ENCODE peak calls at places on chromosomes 11 and 22, in six cellular contexts. One of them, this sample, is unnamed. For H3K4me1 and H3K36me3, the result is how much of the 10 kb centered on the place peaks cover.

GRCh38 chr11:68146010-68146540 is 24.9 kb upstream of the CHKA start:
- DNase-seq in NT2/D1: no peak
- DNase-seq in H1: no peak
- DNase-seq in neuronal stem cell: no peak
- DNase-seq in neural progenitor cell: no peak
- DNase-seq in IMR-90: no peak
- DNase-seq in this sample: peak

GRCh38 chr11:118691926-118692830 is 12.7 kb upstream of the TREH start:
- DNase-seq in IMR-90: peak
- DNase-seq in neural progenitor cell: no peak
- DNase-seq in H1: no peak
- DNase-seq in neuronal stem cell: no peak
- DNase-seq in NT2/D1: no peak
- DNase-seq in this sample: no peak

GRCh38 chr11:84117394-84117793 is 831.2 kb upstream of the CCDC90B start:
- DNase-seq in IMR-90: peak
- DNase-seq in H1: no peak
- DNase-seq in neuronal stem cell: no peak
- DNase-seq in neural progenitor cell: no peak
- DNase-seq in NT2/D1: no peak
- DNase-seq in this sample: no peak

GRCh38 chr11:59556115-59556882 is 45.0 kb downstream of the OR4D9 start:
- DNase-seq in neural progenitor cell: peak
- DNase-seq in NT2/D1: no peak
- DNase-seq in neuronal stem cell: peak
- DNase-seq in IMR-90: peak
- DNase-seq in H1: peak
- DNase-seq in this sample: no peak

GRCh38 chr11:14112721-14113120 is 150.2 kb downstream of the SPON1 start:
- DNase-seq in IMR-90: no peak
- DNase-seq in H1: no peak
- DNase-seq in neural progenitor cell: no peak
- DNase-seq in NT2/D1: no peak
- DNase-seq in neuronal stem cell: no peak
- DNase-seq in this sample: no peak

GRCh38 chr11:126585388-126586302 is 230.2 kb downstream of the ST3GAL4 start:
- DNase-seq in neuronal stem cell: no peak
- DNase-seq in IMR-90: peak
- DNase-seq in NT2/D1: peak
- DNase-seq in neural progenitor cell: peak
- DNase-seq in H1: no peak
- DNase-seq in this sample: no peak

GRCh38 chr11:60831501-60832079 is 10.3 kb upstream of the CCDC86 start:
- DNase-seq in neuronal stem cell: no peak
- DNase-seq in H1: no peak
- DNase-seq in neural progenitor cell: no peak
- DNase-seq in NT2/D1: no peak
- DNase-seq in IMR-90: peak
- DNase-seq in this sample: no peak

GRCh38 chr22:23709107-23709506 is 18.3 kb downstream of the RGL4 start:
- DNase-seq in H1: no peak
- DNase-seq in neuronal stem cell: no peak
- DNase-seq in NT2/D1: no peak
- DNase-seq in IMR-90: peak
- DNase-seq in neural progenitor cell: no peak
- DNase-seq in this sample: no peak

GRCh38 chr11:12540913-12541587 is 133.2 kb upstream of the TEAD1 start:
- DNase-seq in neuronal stem cell: no peak
- DNase-seq in IMR-90: peak
- DNase-seq in NT2/D1: no peak
- DNase-seq in neural progenitor cell: peak
- DNase-seq in H1: no peak
- DNase-seq in this sample: no peak

GRCh38 chr11:16891964-16892363 is 122.2 kb downstream of the PLEKHA7 start:
- DNase-seq in neural progenitor cell: no peak
- DNase-seq in neuronal stem cell: no peak
- DNase-seq in NT2/D1: no peak
- DNase-seq in H1: no peak
- DNase-seq in IMR-90: peak
- DNase-seq in this sample: no peak

GRCh38 chr11:40877256-40877655 is 582.2 kb downstream of the LRRC4C start:
- DNase-seq in neuronal stem cell: no peak
- DNase-seq in NT2/D1: no peak
- DNase-seq in IMR-90: no peak
- DNase-seq in neural progenitor cell: no peak
- DNase-seq in H1: no peak
- DNase-seq in this sample: no peak

GRCh38 chr11:57711414-57712255 is at the start of gene MED19:
- DNase-seq in neural progenitor cell: peak
- DNase-seq in NT2/D1: peak
- DNase-seq in neuronal stem cell: peak
- DNase-seq in H1: peak
- DNase-seq in IMR-90: peak
- DNase-seq in this sample: peak

GRCh38 chr11:10550503-10550902 is 9.5 kb upstream of the RNF141 start:
- DNase-seq in H1: no peak
- DNase-seq in neural progenitor cell: no peak
- DNase-seq in neuronal stem cell: no peak
- DNase-seq in IMR-90: peak
- DNase-seq in NT2/D1: no peak
- DNase-seq in this sample: no peak

GRCh38 chr11:66562275-66562674 is 6.1 kb downstream of the CTSF start:
- DNase-seq in NT2/D1: no peak
- DNase-seq in H1: no peak
- DNase-seq in neuronal stem cell: no peak
- DNase-seq in neural progenitor cell: no peak
- DNase-seq in IMR-90: no peak
- DNase-seq in this sample: no peak

GRCh38 chr11:47392546-47393162 is 14.3 kb upstream of the SPI1 start:
- DNase-seq in IMR-90: no peak
- DNase-seq in NT2/D1: no peak
- DNase-seq in neural progenitor cell: no peak
- DNase-seq in neuronal stem cell: no peak
- DNase-seq in H1: no peak
- DNase-seq in this sample: peak

GRCh38 chr11:65778431-65778900 is 2.3 kb downstream of the AP5B1 start:
- DNase-seq in IMR-90: no peak
- DNase-seq in H1: no peak
- DNase-seq in neuronal stem cell: no peak
- DNase-seq in NT2/D1: no peak
- DNase-seq in neural progenitor cell: no peak
- DNase-seq in this sample: peak

GRCh38 chr22:18156878-18157713 is 7.1 kb downstream of the USP18 start:
- DNase-seq in NT2/D1: peak
- DNase-seq in H1: peak
- DNase-seq in IMR-90: peak
- DNase-seq in neuronal stem cell: peak
- DNase-seq in neural progenitor cell: peak
- DNase-seq in this sample: no peak

GRCh38 chr11:125679397-125679796 is 1.2 kb downstream of the ACRV1 start:
- DNase-seq in H1: no peak
- DNase-seq in neural progenitor cell: no peak
- DNase-seq in NT2/D1: no peak
- DNase-seq in IMR-90: peak
- DNase-seq in neuronal stem cell: no peak
- DNase-seq in this sample: no peak

GRCh38 chr22:38314992-38315800 is 2.0 kb downstream of the CSNK1E start:
- DNase-seq in neural progenitor cell: peak
- DNase-seq in IMR-90: peak
- DNase-seq in H1: no peak
- DNase-seq in neuronal stem cell: no peak
- DNase-seq in NT2/D1: no peak
- DNase-seq in this sample: no peak

GRCh38 chr11:78192223-78192719 is 3.6 kb downstream of the USP35 start:
- DNase-seq in neural progenitor cell: no peak
- DNase-seq in neuronal stem cell: no peak
- DNase-seq in H1: no peak
- DNase-seq in NT2/D1: no peak
- DNase-seq in IMR-90: no peak
- DNase-seq in this sample: no peak

GRCh38 chr11:92417326-92417725 is 192.7 kb downstream of the FAT3 start:
- DNase-seq in neural progenitor cell: no peak
- DNase-seq in NT2/D1: no peak
- DNase-seq in neuronal stem cell: no peak
- DNase-seq in H1: no peak
- DNase-seq in IMR-90: no peak
- DNase-seq in this sample: no peak

GRCh38 chr11:121958978-121959340 is 157.1 kb downstream of the BLID start:
- DNase-seq in neural progenitor cell: no peak
- DNase-seq in H1: no peak
- DNase-seq in NT2/D1: no peak
- DNase-seq in IMR-90: peak
- DNase-seq in neuronal stem cell: no peak
- DNase-seq in this sample: no peak

GRCh38 chr11:65781962-65782815 is 1.4 kb upstream of the AP5B1 start:
- DNase-seq in IMR-90: no peak
- DNase-seq in neural progenitor cell: no peak
- DNase-seq in H1: no peak
- DNase-seq in NT2/D1: no peak
- DNase-seq in neuronal stem cell: no peak
- DNase-seq in this sample: peak

GRCh38 chr11:15692739-15693138 is 578.0 kb downstream of the INSC start:
- DNase-seq in IMR-90: peak
- DNase-seq in H1: no peak
- DNase-seq in NT2/D1: peak
- DNase-seq in neural progenitor cell: no peak
- DNase-seq in neuronal stem cell: no peak
- DNase-seq in this sample: no peak

GRCh38 chr11:35158371-35159081 is 19.6 kb downstream of the CD44 start:
- DNase-seq in IMR-90: no peak
- DNase-seq in neuronal stem cell: no peak
- DNase-seq in H1: no peak
- DNase-seq in NT2/D1: no peak
- DNase-seq in neural progenitor cell: no peak
- DNase-seq in this sample: peak

GRCh38 chr11:110919241-110919893 is 207.1 kb upstream of the ARHGAP20 start:
- DNase-seq in neuronal stem cell: no peak
- DNase-seq in IMR-90: no peak
- DNase-seq in neural progenitor cell: no peak
- DNase-seq in NT2/D1: no peak
- DNase-seq in H1: no peak
- DNase-seq in this sample: no peak
- H3K4me1 ChIP-seq in neuronal stem cell: under half
- H3K4me1 ChIP-seq in IMR-90: under half
- H3K4me1 ChIP-seq in neural progenitor cell: under half
- H3K4me1 ChIP-seq in NT2/D1: under half
- H3K4me1 ChIP-seq in H1: under half
- H3K4me1 ChIP-seq in this sample: under half

DNA sequence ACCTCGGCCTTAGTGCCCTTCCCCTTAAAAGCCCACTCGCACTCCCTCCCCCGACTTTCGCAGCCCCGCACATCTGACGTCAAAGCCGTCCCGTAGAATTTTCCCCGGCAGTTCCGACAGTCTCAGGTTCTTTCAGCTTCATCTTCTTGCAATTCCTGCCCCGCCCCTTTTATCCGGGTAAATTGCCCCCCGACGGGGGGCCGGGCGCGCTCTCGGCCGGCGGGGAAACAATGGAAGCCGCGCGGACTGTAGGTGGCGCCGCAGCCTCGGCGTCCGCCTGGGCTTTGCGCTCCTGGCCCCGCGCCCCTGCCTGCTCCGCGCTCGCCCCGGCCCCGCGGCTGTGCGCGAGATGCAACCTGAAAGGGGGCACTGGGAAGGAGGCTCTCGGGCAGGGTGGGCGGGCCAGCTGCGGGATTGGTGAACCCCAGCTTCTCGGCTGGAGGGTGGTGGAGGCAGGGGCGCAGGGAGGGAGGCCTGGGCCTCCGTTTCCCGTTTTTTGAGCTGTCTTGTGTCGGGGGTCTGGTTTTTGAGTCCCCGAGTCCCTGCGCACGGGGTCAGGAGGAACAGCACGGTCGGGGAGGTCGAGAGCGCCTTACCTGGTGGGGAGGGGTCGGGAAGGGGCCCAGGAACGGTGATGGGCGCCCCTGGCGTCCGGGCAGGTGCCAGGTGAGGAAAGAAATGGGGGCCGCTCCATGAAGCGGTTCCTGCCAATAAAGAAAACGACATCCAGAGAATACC is 855 bp upstream of the FGF19 start:
- DNase-seq in neuronal stem cell: peak
- DNase-seq in IMR-90: no peak
- DNase-seq in neural progenitor cell: peak
- DNase-seq in H1: no peak
- DNase-seq in NT2/D1: peak
- DNase-seq in this sample: no peak
- H3K9ac ChIP-seq in neuronal stem cell: no peak
- H3K9ac ChIP-seq in IMR-90: no peak
- H3K9ac ChIP-seq in neural progenitor cell: no peak
- H3K9ac ChIP-seq in H1: no peak
- H3K9ac ChIP-seq in NT2/D1: peak
- H3K9ac ChIP-seq in this sample: no peak

DNA sequence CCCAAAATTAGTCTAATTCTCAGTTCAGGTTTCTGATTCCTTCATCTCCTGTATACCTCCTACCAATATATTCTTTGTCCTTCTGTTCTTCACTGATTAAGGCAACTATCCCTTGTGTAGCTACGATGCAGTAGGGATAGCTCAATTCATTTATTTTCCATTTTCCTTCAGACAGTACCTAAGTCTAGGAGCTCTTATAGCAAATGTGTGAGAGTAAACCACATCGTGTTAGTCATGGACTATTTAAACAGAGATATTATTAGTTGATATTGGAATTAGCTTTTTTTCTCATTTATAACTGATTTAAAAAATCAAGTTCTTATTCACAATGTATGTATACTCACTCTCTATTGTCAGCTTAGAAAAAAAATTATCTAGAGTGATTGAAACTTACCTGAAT is 900.0 kb downstream of the JRKL start:
- DNase-seq in NT2/D1: no peak
- DNase-seq in neuronal stem cell: no peak
- DNase-seq in H1: no peak
- DNase-seq in IMR-90: no peak
- DNase-seq in neural progenitor cell: no peak
- DNase-seq in this sample: no peak
- H3K36me3 ChIP-seq in NT2/D1: under half
- H3K36me3 ChIP-seq in neuronal stem cell: under half
- H3K36me3 ChIP-seq in H1: under half
- H3K36me3 ChIP-seq in IMR-90: under half
- H3K36me3 ChIP-seq in neural progenitor cell: under half
- H3K36me3 ChIP-seq in this sample: under half

GRCh38 chr22:40855960-40856512 is 403 bp downstream of the ST13 start:
- DNase-seq in neuronal stem cell: peak
- DNase-seq in H1: no peak
- DNase-seq in NT2/D1: no peak
- DNase-seq in IMR-90: peak
- DNase-seq in neural progenitor cell: peak
- DNase-seq in this sample: peak
- H3K4me1 ChIP-seq in neuronal stem cell: under half
- H3K4me1 ChIP-seq in H1: under half
- H3K4me1 ChIP-seq in NT2/D1: under half
- H3K4me1 ChIP-seq in IMR-90: under half
- H3K4me1 ChIP-seq in neural progenitor cell: under half
- H3K4me1 ChIP-seq in this sample: under half

GRCh38 chr11:80532633-80533232 is 1091.9 kb upstream of the TENM4 start:
- DNase-seq in H1: no peak
- DNase-seq in neuronal stem cell: no peak
- DNase-seq in NT2/D1: no peak
- DNase-seq in IMR-90: no peak
- DNase-seq in neural progenitor cell: no peak
- DNase-seq in this sample: peak
- H3K9ac ChIP-seq in H1: no peak
- H3K9ac ChIP-seq in neuronal stem cell: no peak
- H3K9ac ChIP-seq in NT2/D1: no peak
- H3K9ac ChIP-seq in IMR-90: no peak
- H3K9ac ChIP-seq in neural progenitor cell: no peak
- H3K9ac ChIP-seq in this sample: no peak

This sample was measured in kidney.